ENCODE peak calls at places on chromosome 1, in five cellular contexts. V, L, U, W and R are unnamed samples.

GRCh38 chr1:227774051-227774720 is 39.0 kb downstream of the SNAP47 start:
- DNase-seq in V (no peak), L (no peak), U (no peak), W (no peak), R (no peak)

GRCh38 chr1:175521265-175522040 is 221.9 kb downstream of the TNR start:
- DNase-seq in V (no peak), L (no peak), U (no peak), W (no peak), R (no peak)

GRCh38 chr1:16461681-16462080 is 21.2 kb downstream of the NECAP2 start:
- DNase-seq in V (no peak), L (no peak), U (no peak), W (no peak), R (no peak)

GRCh38 chr1:157626099-157626498 is 28.2 kb upstream of the FCRL4 start:
- DNase-seq in V (no peak), L (no peak), U (no peak), W (peak; percentile 38), R (peak; percentile 66)

GRCh38 chr1:185207178-185207577 is 50.2 kb downstream of the SWT1 start:
- DNase-seq in V (no peak), L (no peak), U (no peak), W (no peak), R (no peak)

GRCh38 chr1:62962794-62963776 is 179.2 kb downstream of the ATG4C start:
- DNase-seq in V (peak; percentile 4), L (no peak), U (no peak), W (peak; percentile 66), R (no peak)

GRCh38 chr1:46102769-46103476 is 29.5 kb downstream of the PIK3R3 start:
- DNase-seq in V (no peak), L (no peak), U (no peak), W (no peak), R (no peak)

GRCh38 chr1:167541013-167541412 is 12.5 kb downstream of the CREG1 start:
- DNase-seq in V (no peak), L (no peak), U (no peak), W (no peak), R (no peak)

GRCh38 chr1:150162862-150163706 is 13.4 kb downstream of the PLEKHO1 start:
- DNase-seq in V (no peak), L (peak; percentile 94), U (no peak), W (peak; percentile 78), R (no peak)

GRCh38 chr1:41784516-41785279 is 134.0 kb downstream of the HIVEP3 start:
- DNase-seq in V (no peak), L (no peak), U (no peak), W (no peak), R (no peak)

GRCh38 chr1:81954388-81955023 is 153.8 kb downstream of the ADGRL2 start:
- DNase-seq in V (no peak), L (no peak), U (no peak), W (no peak), R (no peak)

GRCh38 chr1:226223786-226224244 is 351 bp downstream of the MIXL1 start:
- DNase-seq in V (no peak), L (no peak), U (peak; percentile 65), W (peak; percentile 72), R (no peak)

GRCh38 chr1:59017501-59018231 is 233.8 kb upstream of the JUN start:
- DNase-seq in V (no peak), L (no peak), U (no peak), W (no peak), R (no peak)

GRCh38 chr1:198088360-198089071 is 68.3 kb upstream of the NEK7 start:
- DNase-seq in V (no peak), L (no peak), U (no peak), W (peak; percentile 38), R (no peak)

GRCh38 chr1:12514597-12514996 is 103.4 kb downstream of the DHRS3 start:
- DNase-seq in V (no peak), L (no peak), U (no peak), W (no peak), R (no peak)

GRCh38 chr1:40058097-40058452 is 17.5 kb downstream of the CAP1 start:
- DNase-seq in V (no peak), L (no peak), U (no peak), W (no peak), R (no peak)

GRCh38 chr1:221458430-221459156 is 283.3 kb downstream of the DUSP10 start:
- DNase-seq in V (no peak), L (no peak), U (no peak), W (no peak), R (no peak)

GRCh38 chr1:162678439-162678838 is 46.2 kb downstream of the DDR2 start:
- DNase-seq in V (no peak), L (no peak), U (no peak), W (no peak), R (no peak)

GRCh38 chr1:235069577-235070563 is 58.8 kb downstream of the TOMM20 start:
- DNase-seq in V (no peak), L (peak; percentile 31), U (no peak), W (no peak), R (no peak)

GRCh38 chr1:116292929-116293725 is 79.9 kb upstream of the ATP1A1 start:
- DNase-seq in V (no peak), L (no peak), U (no peak), W (no peak), R (no peak)

GRCh38 chr1:2926447-2927055 is 94.7 kb upstream of the ACTRT2 start:
- DNase-seq in V (no peak), L (no peak), U (no peak), W (no peak), R (no peak)

GRCh38 chr1:181104790-181105133 is 16.3 kb downstream of the IER5 start:
- DNase-seq in V (no peak), L (no peak), U (peak; percentile 76), W (peak; percentile 37), R (no peak)

GRCh38 chr1:61120998-61121397 is 38.6 kb downstream of the NFIA start:
- DNase-seq in V (no peak), L (peak; percentile 45), U (no peak), W (no peak), R (no peak)

GRCh38 chr1:89987170-89987819 is 7.6 kb upstream of the ZNF326 start:
- DNase-seq in V (peak; percentile 42), L (peak; percentile 54), U (no peak), W (peak; percentile 86), R (peak; percentile 58)